ENCODE peak calls at places on chromosomes 7 and 10, in six cellular contexts. J, T, W, I, C and U are unnamed samples.

GRCh38 chr10:8758029-8758428 is 703.5 kb downstream of the GATA3 start:
- DNase-seq in J (no peak), T (no peak), W (no peak), C (no peak), I (no peak), U (no peak)

GRCh38 chr10:49744924-49745605 is 17.1 kb downstream of the OGDHL start:
- DNase-seq in I (no peak), C (no peak), T (no peak), J (no peak), W (no peak), U (no peak)

GRCh38 chr7:66504131-66504530 is 124.5 kb upstream of the KCTD7 start:
- DNase-seq in T (no peak), C (no peak), I (no peak), J (no peak), W (no peak), U (no peak)

GRCh38 chr7:142940968-142941535 is 1.8 kb downstream of the LLCFC1 start:
- DNase-seq in C (no peak), J (no peak), W (no peak), I (no peak), T (no peak), U (no peak)

GRCh38 chr7:24884401-24884800 is 95.6 kb downstream of the OSBPL3 start:
- DNase-seq in W (no peak), J (no peak), I (no peak), C (no peak), T (no peak), U (peak)

GRCh38 chr7:142603870-142604448 is 145.3 kb upstream of the PRSS1 start:
- DNase-seq in I (peak), W (peak), J (peak), C (peak), T (peak), U (peak)

GRCh38 chr7:106279425-106280182 is 5.2 kb downstream of the NAMPT start:
- DNase-seq in I (no peak), T (peak), C (no peak), W (no peak), J (no peak), U (no peak)

GRCh38 chr10:76839276-76839675 is 798.3 kb downstream of the KCNMA1 start:
- DNase-seq in I (no peak), C (no peak), W (no peak), T (no peak), J (no peak), U (no peak)

GRCh38 chr10:44989621-44990301 is 11.0 kb upstream of the ZNF22 start:
- DNase-seq in T (no peak), W (no peak), I (no peak), J (no peak), C (no peak), U (no peak)